ENCODE peak calls at places on chromosomes 6 and 20, in seven cellular contexts. L is mesenchymal stem cell; K is substantia nigra; R is CD4-positive, alpha-beta T cell; X is fibroblast of lung; C is ovary; D is heart left ventricle. Q is an unnamed sample.

GRCh38 chr20:25622450-25623224 is 1.2 kb downstream of the NANP start:
- DNase-seq in D (no peak), X (peak; percentile 15), K (no peak), R (no peak), L (no peak), C (no peak), Q (peak; percentile 33)

GRCh38 chr6:150269857-150270223 is 99.0 kb upstream of the IYD start:
- DNase-seq in L (no peak), C (no peak), K (no peak), X (peak; percentile 96), R (no peak), D (no peak), Q (peak; percentile 100)

GRCh38 chr20:46157625-46158024 is 39.5 kb downstream of the CD40 start:
- DNase-seq in C (no peak), L (no peak), D (no peak), K (no peak), R (no peak), X (no peak), Q (no peak)

GRCh38 chr6:51753635-51754034 is 333.8 kb downstream of the PKHD1 start:
- DNase-seq in L (no peak), C (no peak), X (no peak), K (no peak), D (peak; percentile 28), R (no peak), Q (peak; percentile 18)

GRCh38 chr6:95544517-95545225 is 32.7 kb upstream of the MANEA start:
- DNase-seq in X (no peak), R (no peak), K (no peak), C (no peak), D (no peak), L (no peak), Q (no peak)

GRCh38 chr6:166586424-166587156 is at the start of gene RAMACL:
- DNase-seq in L (no peak), R (peak; percentile 17), D (no peak), X (no peak), K (no peak), C (no peak), Q (peak; percentile 20)

GRCh38 chr20:33411711-33412483 is 10.6 kb upstream of the CDK5RAP1 start:
- DNase-seq in C (no peak), K (no peak), X (no peak), L (no peak), D (no peak), R (no peak), Q (no peak)

GRCh38 chr6:80449756-80450155 is 343.3 kb downstream of the BCKDHB start:
- DNase-seq in D (no peak), K (no peak), R (no peak), C (no peak), L (no peak), X (no peak), Q (no peak)

GRCh38 chr6:107670792-107671199 is 153.3 kb downstream of the SCML4 start:
- DNase-seq in X (peak; percentile 44), D (peak; percentile 65), R (no peak), C (no peak), K (no peak), L (peak; percentile 63), Q (no peak)

GRCh38 chr20:16123623-16124022 is 449.6 kb downstream of the KIF16B start:
- DNase-seq in R (no peak), K (no peak), X (no peak), D (no peak), C (no peak), L (no peak), Q (peak; percentile 50)

GRCh38 chr20:24952376-24953203 is 3.5 kb downstream of the CST7 start:
- DNase-seq in L (no peak), X (no peak), R (no peak), K (no peak), C (no peak), D (no peak), Q (no peak)

GRCh38 chr20:52826321-52826720 is 145.8 kb upstream of the TSHZ2 start:
- DNase-seq in R (no peak), X (no peak), D (no peak), K (no peak), C (no peak), L (no peak), Q (no peak)

GRCh38 chr20:44973053-44973452 is 6.7 kb downstream of the STK4 start:
- DNase-seq in R (no peak), L (no peak), K (no peak), C (no peak), X (no peak), D (no peak), Q (peak; percentile 30)

GRCh38 chr20:6767166-6767535 is 335 bp upstream of the BMP2 start:
- DNase-seq in L (no peak), R (no peak), K (no peak), C (no peak), X (no peak), D (no peak), Q (no peak)

GRCh38 chr6:35166160-35166919 is 25.2 kb upstream of the TCP11 start:
- DNase-seq in R (no peak), D (no peak), L (no peak), X (no peak), C (no peak), K (no peak), Q (no peak)

GRCh38 chr6:50850223-50850751 is 31.6 kb downstream of the TFAP2B start:
- DNase-seq in K (no peak), L (no peak), D (no peak), C (no peak), X (no peak), R (no peak), Q (peak; percentile 68)

GRCh38 chr6:44653761-44654218 is 266.3 kb downstream of the CDC5L start:
- DNase-seq in X (peak; percentile 92), K (no peak), D (no peak), L (peak; percentile 61), R (no peak), C (no peak), Q (no peak)

GRCh38 chr6:148954461-148954860 is 207.6 kb downstream of the UST start:
- DNase-seq in C (no peak), R (no peak), X (no peak), D (no peak), K (no peak), L (peak; percentile 22), Q (no peak)

GRCh38 chr6:20952605-20953004 is 418.3 kb downstream of the CDKAL1 start:
- DNase-seq in K (no peak), R (no peak), X (peak; percentile 89), D (no peak), L (peak; percentile 79), C (no peak), Q (peak; percentile 71)

GRCh38 chr6:86966271-86966670 is 28.9 kb downstream of the HTR1E start:
- DNase-seq in K (no peak), C (no peak), L (no peak), R (no peak), D (no peak), X (no peak), Q (no peak)

GRCh38 chr6:15499125-15499524 is 163.7 kb downstream of the DTNBP1 start:
- DNase-seq in K (no peak), X (no peak), C (peak; percentile 11), D (no peak), R (no peak), L (no peak), Q (no peak)

GRCh38 chr6:17099401-17100059 is 2.3 kb upstream of the STMND1 start:
- DNase-seq in X (no peak), K (no peak), C (no peak), L (no peak), D (no peak), R (no peak), Q (no peak)

GRCh38 chr20:33277471-33278441 is 5.3 kb upstream of the BPIFB1 start:
- DNase-seq in K (no peak), L (no peak), R (no peak), C (no peak), D (no peak), X (no peak), Q (no peak)

DNA sequence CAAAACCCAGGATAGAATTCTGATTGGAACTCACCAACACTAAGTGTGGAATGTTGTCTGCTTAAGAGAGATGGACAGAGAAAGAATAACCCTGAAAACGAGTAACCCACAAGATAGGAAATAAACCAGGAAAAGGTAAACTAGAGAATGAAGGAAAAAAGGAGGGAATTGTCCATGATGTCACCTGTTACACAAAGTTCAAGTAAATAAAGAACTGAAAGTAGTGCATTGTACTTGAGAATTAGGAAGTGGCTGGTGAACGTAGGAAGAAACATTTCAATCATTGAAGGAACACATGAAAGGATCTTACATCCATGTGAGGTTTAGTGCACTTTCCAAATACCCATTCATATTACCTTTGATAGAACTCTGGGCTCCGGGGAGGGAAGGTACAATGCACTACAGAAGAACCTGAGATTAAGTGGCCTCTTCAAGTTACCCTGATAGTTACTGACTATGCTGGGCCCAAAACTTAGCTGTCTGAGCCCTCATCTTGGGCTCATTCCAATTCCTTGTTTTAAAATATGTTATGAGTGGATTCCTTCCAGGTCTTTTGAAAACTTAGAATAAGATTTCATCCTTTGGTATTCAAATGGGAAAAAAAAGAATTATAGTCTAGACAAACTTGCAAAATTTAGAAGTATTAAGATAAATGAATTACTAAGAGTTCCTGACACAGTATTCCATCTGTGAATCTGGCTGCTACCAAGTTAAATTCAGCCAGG is 1.1 kb upstream of the STX7 start:
- DNase-seq in K (no peak), R (no peak), L (no peak), X (peak; percentile 10), D (no peak), C (no peak), Q (no peak)
- H3K27ac ChIP-seq in K (peak overlapping the region; percentile 18), R (no peak overlapping the region), L (no peak overlapping the region), X (no peak overlapping the region), D (no peak overlapping the region), C (peak overlapping the region; percentile 78), Q (no peak overlapping the region)

DNA sequence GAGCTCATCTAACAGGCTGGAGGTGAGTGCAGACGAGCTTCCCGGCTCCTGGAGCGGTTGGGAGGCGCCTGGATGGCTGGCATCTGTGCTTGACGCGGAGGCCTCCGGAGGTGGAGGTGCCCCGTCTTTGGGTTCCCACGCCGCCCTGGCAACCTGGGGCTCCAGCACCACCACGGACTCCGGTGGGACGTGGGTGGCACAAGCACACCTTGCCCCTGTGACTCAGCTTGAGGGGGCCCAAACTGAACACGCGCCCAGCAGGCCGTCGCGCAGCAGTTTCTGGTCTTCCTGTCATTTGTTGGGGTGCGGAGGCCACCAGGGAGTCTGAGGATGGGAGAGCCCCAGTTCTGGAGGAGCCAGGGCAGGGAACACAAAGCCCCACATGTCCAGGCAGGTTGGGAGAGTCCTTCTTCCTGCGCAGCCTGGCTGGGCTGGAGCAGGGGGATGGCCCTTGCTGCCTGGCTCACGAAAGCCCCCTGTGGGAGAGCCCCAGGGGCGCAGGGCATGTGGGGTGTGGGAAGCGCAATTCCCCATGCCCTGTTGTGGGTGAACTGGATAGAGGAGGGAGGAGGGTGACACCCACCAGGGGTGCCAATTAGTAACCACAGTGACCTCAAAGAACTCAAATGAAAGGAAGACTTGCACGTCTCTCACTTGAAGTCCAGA is 1378.6 kb upstream of the DEFB115 start:
- DNase-seq in R (no peak), L (no peak), D (no peak), X (no peak), K (no peak), C (no peak), Q (no peak)
- H3K27ac ChIP-seq in R (no peak overlapping the region), L (no peak overlapping the region), D (no peak overlapping the region), X (no peak overlapping the region), K (no peak overlapping the region), C (no peak overlapping the region), Q (no peak overlapping the region)

GRCh38 chr6:30490031-30490876 is 945 bp downstream of the HLA-E start:
- DNase-seq in D (peak; percentile 70), K (no peak), L (peak; percentile 64), X (peak; percentile 55), R (peak; percentile 87), C (peak; percentile 75), Q (peak; percentile 57)
- H3K27ac ChIP-seq in D (peak overlapping the region; percentile 95), K (peak overlapping the region; percentile 80), L (peak overlapping the region; percentile 82), X (peak overlapping the region; percentile 95), R (peak overlapping the region; percentile 95), C (peak overlapping the region; percentile 98), Q (peak overlapping the region; percentile 91)

GRCh38 chr20:50098259-50098658 is 14.7 kb downstream of the UBE2V1 start:
- DNase-seq in C (no peak), R (no peak), D (no peak), L (no peak), X (no peak), K (no peak), Q (no peak)
- H3K27ac ChIP-seq in C (no peak overlapping the region), R (no peak overlapping the region), D (no peak overlapping the region), L (no peak overlapping the region), X (no peak overlapping the region), K (no peak overlapping the region), Q (no peak overlapping the region)